ENCODE peak calls at places on chromosomes 7 and 10, in ten cellular contexts. One of them, this sample, is unnamed.

GRCh38 chr7:3493499-3493898 is 192.4 kb downstream of the SDK1 start:
- DNase-seq in mammary epithelial cell: peak; percentile 30
- DNase-seq in stimulated activated CD8-positive, alpha-beta memory T cell treated with anti-CD3 and anti-CD28 coated beads, Interleukin-4, amount 100 ng/mL, for 1 hour: no peak
- DNase-seq in anterior cingulate cortex: no peak
- DNase-seq in bronchial epithelial cell: peak; percentile 57
- DNase-seq in GM23338: peak; percentile 46
- DNase-seq in tibial artery: no peak
- DNase-seq in AG04450: peak; percentile 3
- DNase-seq in T-helper 9 cell: no peak
- DNase-seq in stromal cell of bone marrow: peak; percentile 3
- DNase-seq in this sample: no peak

GRCh38 chr10:132271458-132272011 is 36.2 kb downstream of the STK32C start:
- DNase-seq in mammary epithelial cell: no peak
- DNase-seq in stimulated activated CD8-positive, alpha-beta memory T cell treated with anti-CD3 and anti-CD28 coated beads, Interleukin-4, amount 100 ng/mL, for 1 hour: no peak
- DNase-seq in anterior cingulate cortex: no peak
- DNase-seq in bronchial epithelial cell: no peak
- DNase-seq in GM23338: no peak
- DNase-seq in tibial artery: no peak
- DNase-seq in AG04450: no peak
- DNase-seq in T-helper 9 cell: no peak
- DNase-seq in stromal cell of bone marrow: no peak
- DNase-seq in this sample: no peak

GRCh38 chr10:125206618-125207017 is 46.3 kb upstream of the CTBP2 start:
- DNase-seq in mammary epithelial cell: no peak
- DNase-seq in stimulated activated CD8-positive, alpha-beta memory T cell treated with anti-CD3 and anti-CD28 coated beads, Interleukin-4, amount 100 ng/mL, for 1 hour: no peak
- DNase-seq in anterior cingulate cortex: no peak
- DNase-seq in bronchial epithelial cell: no peak
- DNase-seq in GM23338: no peak
- DNase-seq in tibial artery: no peak
- DNase-seq in AG04450: no peak
- DNase-seq in T-helper 9 cell: no peak
- DNase-seq in stromal cell of bone marrow: no peak
- DNase-seq in this sample: no peak

GRCh38 chr10:26860026-26860541 is 674 bp downstream of the ABI1 start:
- DNase-seq in mammary epithelial cell: peak; percentile 82
- DNase-seq in stimulated activated CD8-positive, alpha-beta memory T cell treated with anti-CD3 and anti-CD28 coated beads, Interleukin-4, amount 100 ng/mL, for 1 hour: peak; percentile 18
- DNase-seq in anterior cingulate cortex: no peak
- DNase-seq in bronchial epithelial cell: peak; percentile 76
- DNase-seq in GM23338: peak; percentile 56
- DNase-seq in tibial artery: peak; percentile 64
- DNase-seq in AG04450: peak; percentile 6
- DNase-seq in T-helper 9 cell: peak; percentile 51
- DNase-seq in stromal cell of bone marrow: peak; percentile 54
- DNase-seq in this sample: peak; percentile 53

GRCh38 chr10:97852277-97852676 is 2.6 kb downstream of the GOLGA7B start:
- DNase-seq in mammary epithelial cell: peak; percentile 48
- DNase-seq in stimulated activated CD8-positive, alpha-beta memory T cell treated with anti-CD3 and anti-CD28 coated beads, Interleukin-4, amount 100 ng/mL, for 1 hour: no peak
- DNase-seq in anterior cingulate cortex: no peak
- DNase-seq in bronchial epithelial cell: peak; percentile 28
- DNase-seq in GM23338: no peak
- DNase-seq in tibial artery: no peak
- DNase-seq in AG04450: no peak
- DNase-seq in T-helper 9 cell: no peak
- DNase-seq in stromal cell of bone marrow: no peak
- DNase-seq in this sample: no peak

GRCh38 chr10:99654390-99654789 is 4.9 kb upstream of the ENTPD7 start:
- DNase-seq in mammary epithelial cell: peak; percentile 58
- DNase-seq in stimulated activated CD8-positive, alpha-beta memory T cell treated with anti-CD3 and anti-CD28 coated beads, Interleukin-4, amount 100 ng/mL, for 1 hour: no peak
- DNase-seq in anterior cingulate cortex: no peak
- DNase-seq in bronchial epithelial cell: peak; percentile 66
- DNase-seq in GM23338: no peak
- DNase-seq in tibial artery: no peak
- DNase-seq in AG04450: no peak
- DNase-seq in T-helper 9 cell: no peak
- DNase-seq in stromal cell of bone marrow: no peak
- DNase-seq in this sample: no peak

GRCh38 chr10:4136121-4136520 is 351.1 kb upstream of the KLF6 start:
- DNase-seq in mammary epithelial cell: peak; percentile 37
- DNase-seq in stimulated activated CD8-positive, alpha-beta memory T cell treated with anti-CD3 and anti-CD28 coated beads, Interleukin-4, amount 100 ng/mL, for 1 hour: no peak
- DNase-seq in anterior cingulate cortex: no peak
- DNase-seq in bronchial epithelial cell: no peak
- DNase-seq in GM23338: no peak
- DNase-seq in tibial artery: no peak
- DNase-seq in AG04450: no peak
- DNase-seq in T-helper 9 cell: no peak
- DNase-seq in stromal cell of bone marrow: no peak
- DNase-seq in this sample: no peak

GRCh38 chr7:78510580-78511188 is 712.1 kb downstream of the PHTF2 start:
- DNase-seq in mammary epithelial cell: peak; percentile 15
- DNase-seq in stimulated activated CD8-positive, alpha-beta memory T cell treated with anti-CD3 and anti-CD28 coated beads, Interleukin-4, amount 100 ng/mL, for 1 hour: no peak
- DNase-seq in anterior cingulate cortex: no peak
- DNase-seq in bronchial epithelial cell: peak; percentile 43
- DNase-seq in GM23338: peak; percentile 81
- DNase-seq in tibial artery: no peak
- DNase-seq in AG04450: peak; percentile 29
- DNase-seq in T-helper 9 cell: no peak
- DNase-seq in stromal cell of bone marrow: peak; percentile 41
- DNase-seq in this sample: peak; percentile 87

GRCh38 chr10:127309609-127310008 is 113.2 kb upstream of the INSYN2A start:
- DNase-seq in mammary epithelial cell: no peak
- DNase-seq in stimulated activated CD8-positive, alpha-beta memory T cell treated with anti-CD3 and anti-CD28 coated beads, Interleukin-4, amount 100 ng/mL, for 1 hour: no peak
- DNase-seq in anterior cingulate cortex: no peak
- DNase-seq in bronchial epithelial cell: peak; percentile 12
- DNase-seq in GM23338: no peak
- DNase-seq in tibial artery: no peak
- DNase-seq in AG04450: peak; percentile 1
- DNase-seq in T-helper 9 cell: no peak
- DNase-seq in stromal cell of bone marrow: no peak
- DNase-seq in this sample: no peak

GRCh38 chr7:14602851-14603250 is 299.7 kb downstream of the DGKB start:
- DNase-seq in mammary epithelial cell: no peak
- DNase-seq in stimulated activated CD8-positive, alpha-beta memory T cell treated with anti-CD3 and anti-CD28 coated beads, Interleukin-4, amount 100 ng/mL, for 1 hour: no peak
- DNase-seq in anterior cingulate cortex: no peak
- DNase-seq in bronchial epithelial cell: peak; percentile 3
- DNase-seq in GM23338: no peak
- DNase-seq in tibial artery: no peak
- DNase-seq in AG04450: no peak
- DNase-seq in T-helper 9 cell: no peak
- DNase-seq in stromal cell of bone marrow: no peak
- DNase-seq in this sample: no peak

GRCh38 chr7:92765725-92766124 is 70.6 kb downstream of the CDK6 start:
- DNase-seq in mammary epithelial cell: peak; percentile 83
- DNase-seq in stimulated activated CD8-positive, alpha-beta memory T cell treated with anti-CD3 and anti-CD28 coated beads, Interleukin-4, amount 100 ng/mL, for 1 hour: no peak
- DNase-seq in anterior cingulate cortex: no peak
- DNase-seq in bronchial epithelial cell: peak; percentile 90
- DNase-seq in GM23338: no peak
- DNase-seq in tibial artery: no peak
- DNase-seq in AG04450: no peak
- DNase-seq in T-helper 9 cell: no peak
- DNase-seq in stromal cell of bone marrow: no peak
- DNase-seq in this sample: no peak

GRCh38 chr7:4709187-4709586 is 27.1 kb downstream of the FOXK1 start:
- DNase-seq in mammary epithelial cell: no peak
- DNase-seq in stimulated activated CD8-positive, alpha-beta memory T cell treated with anti-CD3 and anti-CD28 coated beads, Interleukin-4, amount 100 ng/mL, for 1 hour: no peak
- DNase-seq in anterior cingulate cortex: no peak
- DNase-seq in bronchial epithelial cell: no peak
- DNase-seq in GM23338: peak; percentile 32
- DNase-seq in tibial artery: no peak
- DNase-seq in AG04450: no peak
- DNase-seq in T-helper 9 cell: no peak
- DNase-seq in stromal cell of bone marrow: no peak
- DNase-seq in this sample: no peak

This sample was measured in NCI-H82.